ENCODE peak calls at places on chromosomes 7 and 10, in ten cellular contexts. E, H, T, B, A, G, F, C, Z and M are unnamed samples.
A peak's percentile ranks its signal among the peaks of the same experiment; 100 is the strongest.

GRCh38 chr10:43395571-43396060 is 13.4 kb downstream of the HNRNPF start:
- DNase-seq in G (peak; percentile 50), T (no peak), B (peak; percentile 60), E (no peak), A (no peak), F (no peak), Z (no peak), C (peak; percentile 26), H (peak; percentile 27), M (no peak)

GRCh38 chr7:107971613-107972012 is 31.3 kb downstream of the LAMB1 start:
- DNase-seq in A (no peak), F (no peak), Z (no peak), H (no peak), C (peak; percentile 36), B (no peak), G (no peak), T (no peak), E (no peak), M (no peak)

GRCh38 chr10:48209246-48209645 is 65.2 kb downstream of the FRMPD2 start:
- DNase-seq in C (peak; percentile 55), H (peak; percentile 66), A (no peak), F (no peak), G (no peak), T (no peak), B (no peak), E (no peak), Z (no peak), M (no peak)

GRCh38 chr10:3874988-3875841 is 90.2 kb upstream of the KLF6 start:
- DNase-seq in E (no peak), G (no peak), C (no peak), F (no peak), B (no peak), Z (no peak), A (no peak), H (no peak), T (no peak), M (no peak)

GRCh38 chr10:88157981-88158465 is 294.6 kb downstream of the PTEN start:
- DNase-seq in H (peak; percentile 76), T (no peak), F (no peak), E (peak; percentile 39), B (no peak), A (no peak), G (peak; percentile 90), C (peak; percentile 95), Z (no peak), M (no peak)

GRCh38 chr10:11758527-11759236 is 16.5 kb downstream of the ECHDC3 start:
- DNase-seq in B (no peak), E (no peak), A (no peak), F (no peak), T (no peak), G (no peak), C (no peak), H (no peak), Z (no peak), M (no peak)

GRCh38 chr10:120423350-120424197 is 33.5 kb upstream of the PLPP4 start:
- DNase-seq in F (no peak), B (peak; percentile 49), Z (peak; percentile 10), T (peak; percentile 20), G (peak; percentile 81), A (peak; percentile 26), H (peak; percentile 65), C (peak; percentile 98), E (peak; percentile 9), M (peak; percentile 1)

GRCh38 chr10:124450010-124450782 is at the start of gene NKX1-2:
- DNase-seq in C (no peak), A (no peak), B (no peak), H (no peak), Z (no peak), E (no peak), T (no peak), F (peak; percentile 2), G (no peak), M (no peak)

GRCh38 chr7:103131225-103131624 is 17.7 kb downstream of the NAPEPLD start:
- DNase-seq in T (no peak), Z (no peak), G (no peak), C (no peak), B (no peak), F (no peak), E (no peak), H (no peak), A (no peak), M (no peak)

GRCh38 chr7:64879800-64880199 is 23.3 kb upstream of the ZNF273 start:
- DNase-seq in Z (no peak), H (no peak), G (no peak), T (no peak), F (no peak), B (no peak), A (no peak), E (no peak), C (no peak), M (no peak)